ENCODE peak calls at places on chromosomes 1 and 21, in five cellular contexts. One of them, this sample, is unnamed. For H3K4me1, the result is how much of the 10 kb centered on the place peaks cover.

GRCh38 chr1:186443638-186444037 is 17.3 kb downstream of the PDC start:
- DNase-seq in sigmoid colon: no peak
- DNase-seq in K562: no peak
- DNase-seq in HepG2: no peak
- DNase-seq in transverse colon: no peak
- DNase-seq in this sample: no peak

GRCh38 chr1:201737350-201738060 is 91.5 kb upstream of the IPO9 start:
- DNase-seq in sigmoid colon: peak
- DNase-seq in HepG2: no peak
- DNase-seq in transverse colon: peak
- DNase-seq in K562: no peak
- DNase-seq in this sample: no peak

GRCh38 chr1:16989676-16990391 is 9.4 kb upstream of the MFAP2 start:
- DNase-seq in K562: no peak
- DNase-seq in HepG2: no peak
- DNase-seq in sigmoid colon: no peak
- DNase-seq in transverse colon: no peak
- DNase-seq in this sample: no peak

GRCh38 chr1:54229281-54229891 is 29.4 kb downstream of the MRPL37 start:
- DNase-seq in K562: no peak
- DNase-seq in transverse colon: no peak
- DNase-seq in HepG2: peak
- DNase-seq in sigmoid colon: no peak
- DNase-seq in this sample: no peak

GRCh38 chr1:115837762-115838421 is 3.0 kb downstream of the NHLH2 start:
- DNase-seq in sigmoid colon: no peak
- DNase-seq in HepG2: no peak
- DNase-seq in K562: no peak
- DNase-seq in transverse colon: no peak
- DNase-seq in this sample: no peak

GRCh38 chr1:40476924-40477679 is at the start of gene ZFP69:
- DNase-seq in HepG2: peak
- DNase-seq in transverse colon: peak
- DNase-seq in sigmoid colon: peak
- DNase-seq in K562: peak
- DNase-seq in this sample: peak

GRCh38 chr21:27647921-27648320 is 681.0 kb upstream of the ADAMTS5 start:
- DNase-seq in K562: no peak
- DNase-seq in sigmoid colon: no peak
- DNase-seq in transverse colon: no peak
- DNase-seq in HepG2: no peak
- DNase-seq in this sample: no peak

GRCh38 chr1:41811051-41811795 is 107.5 kb downstream of the HIVEP3 start:
- DNase-seq in K562: no peak
- DNase-seq in HepG2: no peak
- DNase-seq in sigmoid colon: no peak
- DNase-seq in transverse colon: no peak
- DNase-seq in this sample: no peak

GRCh38 chr1:241637604-241638003 is 2.6 kb downstream of the CHML start:
- DNase-seq in K562: no peak
- DNase-seq in HepG2: no peak
- DNase-seq in sigmoid colon: no peak
- DNase-seq in transverse colon: no peak
- DNase-seq in this sample: no peak

GRCh38 chr1:214292317-214292716 is 11.4 kb downstream of the SMYD2 start:
- DNase-seq in K562: no peak
- DNase-seq in HepG2: no peak
- DNase-seq in sigmoid colon: no peak
- DNase-seq in transverse colon: no peak
- DNase-seq in this sample: no peak

GRCh38 chr1:172450524-172450885 is 6.6 kb upstream of the PIGC start:
- DNase-seq in sigmoid colon: no peak
- DNase-seq in transverse colon: peak
- DNase-seq in K562: no peak
- DNase-seq in HepG2: peak
- DNase-seq in this sample: no peak

GRCh38 chr1:235783148-235783776 is 83.4 kb downstream of the LYST start:
- DNase-seq in sigmoid colon: no peak
- DNase-seq in HepG2: peak
- DNase-seq in transverse colon: no peak
- DNase-seq in K562: no peak
- DNase-seq in this sample: no peak

GRCh38 chr1:20662110-20662475 is 924 bp upstream of the DDOST start:
- DNase-seq in sigmoid colon: no peak
- DNase-seq in K562: no peak
- DNase-seq in HepG2: no peak
- DNase-seq in transverse colon: no peak
- DNase-seq in this sample: no peak

GRCh38 chr1:228087771-228088251 is 5.3 kb downstream of the ARF1 start:
- DNase-seq in HepG2: no peak
- DNase-seq in transverse colon: peak
- DNase-seq in sigmoid colon: peak
- DNase-seq in K562: no peak
- DNase-seq in this sample: peak

GRCh38 chr1:115228191-115228590 is 109.9 kb downstream of the NGF start:
- DNase-seq in sigmoid colon: no peak
- DNase-seq in HepG2: no peak
- DNase-seq in transverse colon: no peak
- DNase-seq in K562: no peak
- DNase-seq in this sample: no peak

GRCh38 chr1:212691561-212692071 is 8.0 kb downstream of the BATF3 start:
- DNase-seq in K562: no peak
- DNase-seq in HepG2: no peak
- DNase-seq in transverse colon: no peak
- DNase-seq in sigmoid colon: no peak
- DNase-seq in this sample: no peak

GRCh38 chr1:94095112-94095637 is 25.8 kb downstream of the ABCA4 start:
- DNase-seq in K562: no peak
- DNase-seq in HepG2: no peak
- DNase-seq in sigmoid colon: peak
- DNase-seq in transverse colon: peak
- DNase-seq in this sample: peak

GRCh38 chr1:119045091-119045746 is 57.1 kb upstream of the TBX15 start:
- DNase-seq in K562: no peak
- DNase-seq in sigmoid colon: no peak
- DNase-seq in transverse colon: no peak
- DNase-seq in HepG2: no peak
- DNase-seq in this sample: no peak

GRCh38 chr1:196143602-196144342 is 464.5 kb downstream of the KCNT2 start:
- DNase-seq in sigmoid colon: no peak
- DNase-seq in transverse colon: no peak
- DNase-seq in K562: no peak
- DNase-seq in HepG2: no peak
- DNase-seq in this sample: no peak

GRCh38 chr1:15390667-15391066 is 19.0 kb upstream of the EFHD2 start:
- DNase-seq in sigmoid colon: no peak
- DNase-seq in HepG2: no peak
- DNase-seq in transverse colon: no peak
- DNase-seq in K562: no peak
- DNase-seq in this sample: no peak

GRCh38 chr1:8213676-8214075 is 104.2 kb upstream of the SLC45A1 start:
- DNase-seq in sigmoid colon: no peak
- DNase-seq in HepG2: no peak
- DNase-seq in transverse colon: no peak
- DNase-seq in K562: no peak
- DNase-seq in this sample: no peak
- TF ChIP-seq EP300 in sigmoid colon: no peak
- TF ChIP-seq EP300 in HepG2: no peak
- TF ChIP-seq EP300 in transverse colon: no peak
- TF ChIP-seq EP300 in K562: no peak
- TF ChIP-seq EP300 in this sample: no peak

GRCh38 chr1:53145051-53145600 is 2.7 kb upstream of the SLC1A7 start:
- DNase-seq in HepG2: no peak
- DNase-seq in transverse colon: no peak
- DNase-seq in K562: no peak
- DNase-seq in sigmoid colon: no peak
- DNase-seq in this sample: no peak
- H3K27ac ChIP-seq in HepG2: peak
- H3K27ac ChIP-seq in transverse colon: peak
- H3K27ac ChIP-seq in K562: no peak
- H3K27ac ChIP-seq in sigmoid colon: peak
- H3K27ac ChIP-seq in this sample: no peak

DNA sequence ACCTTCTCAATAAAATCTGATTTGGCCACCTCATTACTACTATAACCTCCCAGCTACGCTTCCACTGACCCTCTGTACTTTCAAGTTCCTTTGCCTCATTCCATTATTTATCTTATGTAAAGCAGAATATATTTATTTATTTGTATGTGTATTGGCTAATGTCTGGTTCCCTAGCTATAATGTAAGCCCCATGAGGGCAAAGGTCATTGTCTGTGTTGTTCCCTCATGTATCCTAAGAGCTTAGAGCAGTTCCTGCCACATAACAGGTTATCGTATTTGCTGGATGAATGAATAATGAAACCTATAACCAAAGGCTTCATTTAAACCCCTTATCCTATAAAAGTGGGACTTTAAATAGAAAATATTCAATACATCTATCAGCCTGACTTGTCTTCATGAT is 77.9 kb upstream of the DPT start:
- DNase-seq in transverse colon: no peak
- DNase-seq in sigmoid colon: no peak
- DNase-seq in K562: no peak
- DNase-seq in HepG2: peak
- DNase-seq in this sample: no peak
- H3K4me1 ChIP-seq in transverse colon: under half
- H3K4me1 ChIP-seq in sigmoid colon: under half
- H3K4me1 ChIP-seq in K562: under half
- H3K4me1 ChIP-seq in HepG2: half or more
- H3K4me1 ChIP-seq in this sample: under half

DNA sequence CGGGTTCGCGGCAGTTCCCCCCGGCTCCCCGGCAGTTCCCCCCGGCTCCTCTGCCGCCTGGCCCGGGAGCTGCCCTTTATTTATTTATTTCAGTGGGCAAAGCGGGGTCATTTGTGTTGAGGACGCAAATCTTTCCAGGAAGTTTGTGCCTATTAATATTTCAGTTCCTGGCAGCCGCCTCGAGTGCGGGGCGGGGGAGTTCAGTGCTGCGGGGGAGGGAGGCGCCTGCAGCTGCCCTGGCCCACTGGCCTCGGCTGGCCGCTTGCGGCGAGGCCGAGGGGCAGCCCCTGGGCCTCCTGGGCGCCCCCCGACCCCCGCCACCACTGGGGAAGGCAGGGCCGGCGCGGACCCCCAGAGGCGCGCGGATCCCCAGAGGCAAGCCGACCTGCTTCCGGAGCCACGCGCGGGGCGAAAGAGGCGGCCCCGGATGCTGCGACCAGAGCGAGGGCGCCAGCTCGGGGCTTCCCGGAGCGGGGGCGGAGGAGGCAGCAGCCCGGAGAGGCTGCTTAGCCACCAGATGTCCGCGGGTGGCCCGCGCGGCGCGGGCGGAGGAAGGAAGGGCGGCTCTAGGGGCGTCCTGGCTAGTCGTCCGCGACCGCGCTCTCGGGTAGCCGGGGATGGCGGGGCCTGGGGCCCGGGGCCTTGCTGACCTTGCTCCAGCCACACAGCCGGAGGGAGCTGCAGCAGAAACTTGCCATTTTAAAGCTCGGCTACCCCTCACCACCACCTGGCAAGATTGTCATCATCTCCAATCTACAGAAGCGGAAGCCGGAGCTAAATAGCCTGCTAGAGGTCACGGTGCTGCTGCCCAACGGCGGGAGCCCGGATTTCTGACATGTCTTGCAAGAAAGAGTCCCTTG is 48.0 kb downstream of the H3-3A start:
- DNase-seq in sigmoid colon: peak
- DNase-seq in HepG2: no peak
- DNase-seq in transverse colon: peak
- DNase-seq in K562: peak
- DNase-seq in this sample: peak
- TF ChIP-seq EP300 in sigmoid colon: no peak
- TF ChIP-seq EP300 in HepG2: no peak
- TF ChIP-seq EP300 in transverse colon: no peak
- TF ChIP-seq EP300 in K562: no peak
- TF ChIP-seq EP300 in this sample: no peak

GRCh38 chr1:86082183-86082582 is 74.4 kb downstream of the COL24A1 start:
- DNase-seq in transverse colon: no peak
- DNase-seq in K562: no peak
- DNase-seq in sigmoid colon: no peak
- DNase-seq in HepG2: no peak
- DNase-seq in this sample: no peak
- H3K27ac ChIP-seq in transverse colon: no peak
- H3K27ac ChIP-seq in K562: no peak
- H3K27ac ChIP-seq in sigmoid colon: no peak
- H3K27ac ChIP-seq in HepG2: no peak
- H3K27ac ChIP-seq in this sample: no peak

GRCh38 chr1:66342707-66343106 is 191.2 kb upstream of the SGIP1 start:
- DNase-seq in K562: no peak
- DNase-seq in transverse colon: no peak
- DNase-seq in HepG2: no peak
- DNase-seq in sigmoid colon: no peak
- DNase-seq in this sample: no peak
- H3K4me1 ChIP-seq in K562: under half
- H3K4me1 ChIP-seq in transverse colon: under half
- H3K4me1 ChIP-seq in HepG2: under half
- H3K4me1 ChIP-seq in sigmoid colon: under half
- H3K4me1 ChIP-seq in this sample: under half

DNA sequence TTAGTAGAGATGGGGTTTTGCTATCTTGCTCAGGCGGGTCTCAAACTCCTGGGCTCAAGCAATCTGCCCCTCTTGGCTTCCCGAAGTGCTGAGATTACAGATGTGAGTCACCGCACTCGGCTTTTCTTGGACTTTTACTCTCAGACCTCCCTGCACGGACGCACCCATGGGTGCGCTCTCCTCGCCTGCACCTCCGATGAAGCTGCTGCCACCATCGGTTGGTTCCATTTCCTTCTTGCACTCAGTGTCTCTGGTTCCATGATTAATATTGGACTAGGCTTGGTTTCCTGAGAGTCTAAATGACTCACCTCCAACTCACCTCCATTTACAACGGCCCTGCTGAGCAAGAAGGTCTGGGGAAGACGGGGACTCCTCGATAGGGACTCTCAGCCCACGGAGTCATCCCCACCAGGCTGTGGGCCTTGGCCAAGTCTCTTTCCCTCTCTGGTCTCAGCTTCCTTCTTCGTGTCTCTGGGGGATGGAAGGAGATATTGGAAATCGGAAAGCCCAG is 6.7 kb upstream of the TNFRSF8 start:
- DNase-seq in transverse colon: no peak
- DNase-seq in K562: no peak
- DNase-seq in sigmoid colon: no peak
- DNase-seq in HepG2: no peak
- DNase-seq in this sample: no peak
- TF ChIP-seq EP300 in transverse colon: no peak
- TF ChIP-seq EP300 in K562: no peak
- TF ChIP-seq EP300 in sigmoid colon: no peak
- TF ChIP-seq EP300 in HepG2: no peak
- TF ChIP-seq EP300 in this sample: no peak

GRCh38 chr1:88892146-88892877 is 945 bp upstream of the GTF2B start:
- DNase-seq in HepG2: peak
- DNase-seq in transverse colon: no peak
- DNase-seq in K562: no peak
- DNase-seq in sigmoid colon: no peak
- DNase-seq in this sample: no peak
- H3K27ac ChIP-seq in HepG2: peak
- H3K27ac ChIP-seq in transverse colon: peak
- H3K27ac ChIP-seq in K562: peak
- H3K27ac ChIP-seq in sigmoid colon: peak
- H3K27ac ChIP-seq in this sample: peak

This sample was measured in tibial nerve.